ENCODE peak calls at places on chromosomes 1 and 21, in six cellular contexts. One of them, this sample, is unnamed.

GRCh38 chr1:93594603-93594880 is 87.1 kb downstream of the BCAR3 start:
- DNase-seq in AG08396: no peak
- DNase-seq in HFFc6: no peak
- DNase-seq in germinal center: no peak
- DNase-seq in SW 1271: no peak
- DNase-seq in OCI-LY7: no peak
- DNase-seq in this sample: no peak

GRCh38 chr1:177928194-177928593 is 41.7 kb downstream of the SEC16B start:
- DNase-seq in AG08396: peak
- DNase-seq in HFFc6: peak
- DNase-seq in germinal center: no peak
- DNase-seq in SW 1271: no peak
- DNase-seq in OCI-LY7: no peak
- DNase-seq in this sample: peak

GRCh38 chr1:96365596-96365995 is 356.0 kb upstream of the PTBP2 start:
- DNase-seq in AG08396: no peak
- DNase-seq in HFFc6: no peak
- DNase-seq in germinal center: no peak
- DNase-seq in SW 1271: no peak
- DNase-seq in OCI-LY7: no peak
- DNase-seq in this sample: no peak

GRCh38 chr1:26782521-26783212 is 5.1 kb upstream of the PIGV start:
- DNase-seq in AG08396: no peak
- DNase-seq in HFFc6: no peak
- DNase-seq in germinal center: no peak
- DNase-seq in SW 1271: no peak
- DNase-seq in OCI-LY7: no peak
- DNase-seq in this sample: no peak

GRCh38 chr1:59605761-59606160 is 209.0 kb upstream of the HOOK1 start:
- DNase-seq in AG08396: peak
- DNase-seq in HFFc6: peak
- DNase-seq in germinal center: no peak
- DNase-seq in SW 1271: no peak
- DNase-seq in OCI-LY7: no peak
- DNase-seq in this sample: no peak

GRCh38 chr1:33563702-33564101 is 91.3 kb downstream of the ZSCAN20 start:
- DNase-seq in AG08396: no peak
- DNase-seq in HFFc6: no peak
- DNase-seq in germinal center: no peak
- DNase-seq in SW 1271: no peak
- DNase-seq in OCI-LY7: no peak
- DNase-seq in this sample: no peak

GRCh38 chr21:31257265-31257664 is 86.8 kb downstream of the TIAM1 start:
- DNase-seq in AG08396: no peak
- DNase-seq in HFFc6: no peak
- DNase-seq in germinal center: no peak
- DNase-seq in SW 1271: no peak
- DNase-seq in OCI-LY7: no peak
- DNase-seq in this sample: no peak

GRCh38 chr1:20785907-20786309 is 1.2 kb downstream of the HP1BP3 start:
- DNase-seq in AG08396: no peak
- DNase-seq in HFFc6: no peak
- DNase-seq in germinal center: no peak
- DNase-seq in SW 1271: no peak
- DNase-seq in OCI-LY7: peak
- DNase-seq in this sample: no peak

GRCh38 chr1:175933801-175934200 is 190.4 kb upstream of the TNR start:
- DNase-seq in AG08396: no peak
- DNase-seq in HFFc6: no peak
- DNase-seq in germinal center: no peak
- DNase-seq in SW 1271: no peak
- DNase-seq in OCI-LY7: no peak
- DNase-seq in this sample: no peak

GRCh38 chr1:47347735-47348134 is 14.1 kb downstream of the CMPK1 start:
- DNase-seq in AG08396: no peak
- DNase-seq in HFFc6: no peak
- DNase-seq in germinal center: no peak
- DNase-seq in SW 1271: no peak
- DNase-seq in OCI-LY7: no peak
- DNase-seq in this sample: no peak

GRCh38 chr1:206674745-206675175 is 9.9 kb upstream of the MAPKAPK2 start:
- DNase-seq in AG08396: peak
- DNase-seq in HFFc6: peak
- DNase-seq in germinal center: no peak
- DNase-seq in SW 1271: no peak
- DNase-seq in OCI-LY7: no peak
- DNase-seq in this sample: no peak

GRCh38 chr1:110017792-110018191 is 16.6 kb upstream of the STRIP1 start:
- DNase-seq in AG08396: no peak
- DNase-seq in HFFc6: no peak
- DNase-seq in germinal center: no peak
- DNase-seq in SW 1271: no peak
- DNase-seq in OCI-LY7: no peak
- DNase-seq in this sample: no peak

GRCh38 chr1:235075955-235076308 is 52.7 kb downstream of the TOMM20 start:
- DNase-seq in AG08396: no peak
- DNase-seq in HFFc6: no peak
- DNase-seq in germinal center: no peak
- DNase-seq in SW 1271: no peak
- DNase-seq in OCI-LY7: no peak
- DNase-seq in this sample: no peak

GRCh38 chr1:170634819-170635410 is 29.0 kb upstream of the PRRX1 start:
- DNase-seq in AG08396: no peak
- DNase-seq in HFFc6: peak
- DNase-seq in germinal center: no peak
- DNase-seq in SW 1271: no peak
- DNase-seq in OCI-LY7: no peak
- DNase-seq in this sample: no peak

GRCh38 chr1:170494369-170494768 is 37.6 kb upstream of the GORAB start:
- DNase-seq in AG08396: no peak
- DNase-seq in HFFc6: no peak
- DNase-seq in germinal center: no peak
- DNase-seq in SW 1271: no peak
- DNase-seq in OCI-LY7: no peak
- DNase-seq in this sample: no peak

GRCh38 chr21:39712976-39713375 is 32.0 kb upstream of the IGSF5 start:
- DNase-seq in AG08396: no peak
- DNase-seq in HFFc6: no peak
- DNase-seq in germinal center: no peak
- DNase-seq in SW 1271: no peak
- DNase-seq in OCI-LY7: no peak
- DNase-seq in this sample: peak